ENCODE peak calls at places on chromosomes 13 and 19, in nine cellular contexts. One of them, this sample, is unnamed.

GRCh38 chr13:91904597-91904996 is 506.2 kb downstream of the GPC5 start:
- DNase-seq in activated T-cell treated with anti-CD3 and anti-CD28 coated beads, Interleukin-2, amount 50 U/mL, for 48 hours: no peak
- DNase-seq in RWPE1: no peak
- DNase-seq in body of pancreas: no peak
- DNase-seq in DND-41: no peak
- DNase-seq in ascending aorta: no peak
- DNase-seq in stimulated activated CD8-positive, alpha-beta memory T cell treated with anti-CD3 and anti-CD28 coated beads, Interleukin-7, amount 100 ng/mL, for 1 hour: no peak
- DNase-seq in IMR-90: no peak
- DNase-seq in left colon: no peak
- DNase-seq in this sample: no peak

GRCh38 chr19:19634516-19635312 is 6.7 kb upstream of the LPAR2 start:
- DNase-seq in DND-41: no peak
- DNase-seq in stimulated activated CD8-positive, alpha-beta memory T cell treated with anti-CD3 and anti-CD28 coated beads, Interleukin-7, amount 100 ng/mL, for 1 hour: no peak
- DNase-seq in IMR-90: no peak
- DNase-seq in RWPE1: no peak
- DNase-seq in ascending aorta: no peak
- DNase-seq in body of pancreas: no peak
- DNase-seq in activated T-cell treated with anti-CD3 and anti-CD28 coated beads, Interleukin-2, amount 50 U/mL, for 48 hours: no peak
- DNase-seq in left colon: no peak
- DNase-seq in this sample: no peak

GRCh38 chr19:1206733-1207301 is 1.2 kb downstream of the STK11 start:
- DNase-seq in body of pancreas: no peak
- DNase-seq in ascending aorta: no peak
- DNase-seq in left colon: peak
- DNase-seq in RWPE1: no peak
- DNase-seq in activated T-cell treated with anti-CD3 and anti-CD28 coated beads, Interleukin-2, amount 50 U/mL, for 48 hours: peak
- DNase-seq in IMR-90: no peak
- DNase-seq in DND-41: no peak
- DNase-seq in stimulated activated CD8-positive, alpha-beta memory T cell treated with anti-CD3 and anti-CD28 coated beads, Interleukin-7, amount 100 ng/mL, for 1 hour: no peak
- DNase-seq in this sample: no peak

GRCh38 chr19:16566161-16566560 is 6.1 kb downstream of the SLC35E1 start:
- DNase-seq in DND-41: peak
- DNase-seq in RWPE1: no peak
- DNase-seq in IMR-90: no peak
- DNase-seq in activated T-cell treated with anti-CD3 and anti-CD28 coated beads, Interleukin-2, amount 50 U/mL, for 48 hours: peak
- DNase-seq in left colon: peak
- DNase-seq in body of pancreas: peak
- DNase-seq in ascending aorta: no peak
- DNase-seq in stimulated activated CD8-positive, alpha-beta memory T cell treated with anti-CD3 and anti-CD28 coated beads, Interleukin-7, amount 100 ng/mL, for 1 hour: peak
- DNase-seq in this sample: no peak

GRCh38 chr19:9547870-9548269 is 9.4 kb upstream of the ZNF426 start:
- DNase-seq in ascending aorta: no peak
- DNase-seq in activated T-cell treated with anti-CD3 and anti-CD28 coated beads, Interleukin-2, amount 50 U/mL, for 48 hours: no peak
- DNase-seq in stimulated activated CD8-positive, alpha-beta memory T cell treated with anti-CD3 and anti-CD28 coated beads, Interleukin-7, amount 100 ng/mL, for 1 hour: no peak
- DNase-seq in RWPE1: no peak
- DNase-seq in DND-41: no peak
- DNase-seq in left colon: no peak
- DNase-seq in IMR-90: no peak
- DNase-seq in body of pancreas: no peak
- DNase-seq in this sample: no peak

GRCh38 chr13:29740961-29741360 is 109.5 kb downstream of the UBL3 start:
- DNase-seq in DND-41: no peak
- DNase-seq in left colon: no peak
- DNase-seq in activated T-cell treated with anti-CD3 and anti-CD28 coated beads, Interleukin-2, amount 50 U/mL, for 48 hours: no peak
- DNase-seq in ascending aorta: no peak
- DNase-seq in IMR-90: no peak
- DNase-seq in stimulated activated CD8-positive, alpha-beta memory T cell treated with anti-CD3 and anti-CD28 coated beads, Interleukin-7, amount 100 ng/mL, for 1 hour: no peak
- DNase-seq in RWPE1: no peak
- DNase-seq in body of pancreas: no peak
- DNase-seq in this sample: no peak

GRCh38 chr13:35994131-35994966 is 136.8 kb downstream of the DCLK1 start:
- DNase-seq in left colon: no peak
- DNase-seq in body of pancreas: peak
- DNase-seq in activated T-cell treated with anti-CD3 and anti-CD28 coated beads, Interleukin-2, amount 50 U/mL, for 48 hours: no peak
- DNase-seq in IMR-90: peak
- DNase-seq in stimulated activated CD8-positive, alpha-beta memory T cell treated with anti-CD3 and anti-CD28 coated beads, Interleukin-7, amount 100 ng/mL, for 1 hour: no peak
- DNase-seq in RWPE1: peak
- DNase-seq in ascending aorta: peak
- DNase-seq in DND-41: no peak
- DNase-seq in this sample: no peak

GRCh38 chr13:105276571-105276970 is 1258.9 kb downstream of the EFNB2 start:
- DNase-seq in RWPE1: no peak
- DNase-seq in stimulated activated CD8-positive, alpha-beta memory T cell treated with anti-CD3 and anti-CD28 coated beads, Interleukin-7, amount 100 ng/mL, for 1 hour: no peak
- DNase-seq in IMR-90: no peak
- DNase-seq in activated T-cell treated with anti-CD3 and anti-CD28 coated beads, Interleukin-2, amount 50 U/mL, for 48 hours: no peak
- DNase-seq in body of pancreas: no peak
- DNase-seq in DND-41: no peak
- DNase-seq in left colon: no peak
- DNase-seq in ascending aorta: no peak
- DNase-seq in this sample: peak

GRCh38 chr13:66689037-66689619 is 541.0 kb downstream of the PCDH9 start:
- DNase-seq in DND-41: no peak
- DNase-seq in ascending aorta: no peak
- DNase-seq in body of pancreas: no peak
- DNase-seq in IMR-90: no peak
- DNase-seq in activated T-cell treated with anti-CD3 and anti-CD28 coated beads, Interleukin-2, amount 50 U/mL, for 48 hours: no peak
- DNase-seq in RWPE1: no peak
- DNase-seq in stimulated activated CD8-positive, alpha-beta memory T cell treated with anti-CD3 and anti-CD28 coated beads, Interleukin-7, amount 100 ng/mL, for 1 hour: no peak
- DNase-seq in left colon: no peak
- DNase-seq in this sample: peak

GRCh38 chr13:110284809-110285519 is 22.0 kb downstream of the COL4A1 start:
- DNase-seq in DND-41: no peak
- DNase-seq in activated T-cell treated with anti-CD3 and anti-CD28 coated beads, Interleukin-2, amount 50 U/mL, for 48 hours: no peak
- DNase-seq in IMR-90: no peak
- DNase-seq in body of pancreas: no peak
- DNase-seq in left colon: no peak
- DNase-seq in RWPE1: no peak
- DNase-seq in ascending aorta: no peak
- DNase-seq in stimulated activated CD8-positive, alpha-beta memory T cell treated with anti-CD3 and anti-CD28 coated beads, Interleukin-7, amount 100 ng/mL, for 1 hour: no peak
- DNase-seq in this sample: no peak

GRCh38 chr19:45460807-45461347 is 6.9 kb upstream of the FOSB start:
- DNase-seq in RWPE1: no peak
- DNase-seq in DND-41: no peak
- DNase-seq in activated T-cell treated with anti-CD3 and anti-CD28 coated beads, Interleukin-2, amount 50 U/mL, for 48 hours: no peak
- DNase-seq in stimulated activated CD8-positive, alpha-beta memory T cell treated with anti-CD3 and anti-CD28 coated beads, Interleukin-7, amount 100 ng/mL, for 1 hour: no peak
- DNase-seq in body of pancreas: no peak
- DNase-seq in left colon: no peak
- DNase-seq in ascending aorta: no peak
- DNase-seq in IMR-90: no peak
- DNase-seq in this sample: no peak

GRCh38 chr13:112697756-112698655 is 8.2 kb downstream of the ATP11A start:
- DNase-seq in ascending aorta: no peak
- DNase-seq in RWPE1: no peak
- DNase-seq in body of pancreas: no peak
- DNase-seq in left colon: no peak
- DNase-seq in DND-41: no peak
- DNase-seq in activated T-cell treated with anti-CD3 and anti-CD28 coated beads, Interleukin-2, amount 50 U/mL, for 48 hours: no peak
- DNase-seq in stimulated activated CD8-positive, alpha-beta memory T cell treated with anti-CD3 and anti-CD28 coated beads, Interleukin-7, amount 100 ng/mL, for 1 hour: no peak
- DNase-seq in IMR-90: peak
- DNase-seq in this sample: no peak